ENCODE peak calls at places on chromosomes 5 and 9, in six cellular contexts. One of them, this sample, is unnamed.

GRCh38 chr5:141356950-141357349 is 2.1 kb downstream of the PCDHGA4 start:
- DNase-seq in activated CD4-positive, alpha-beta T cell treated with anti-CD3 and anti-CD28 coated beads for 36 hours: no peak
- DNase-seq in NCI-H774: no peak
- DNase-seq in GM18507: no peak
- DNase-seq in CD8-positive, alpha-beta T cell: no peak
- DNase-seq in fibroblast of the aortic adventitia: no peak
- DNase-seq in this sample: no peak

GRCh38 chr5:3594514-3595101 is 1.0 kb upstream of the IRX1 start:
- DNase-seq in activated CD4-positive, alpha-beta T cell treated with anti-CD3 and anti-CD28 coated beads for 36 hours: no peak
- DNase-seq in fibroblast of the aortic adventitia: peak
- DNase-seq in GM18507: no peak
- DNase-seq in CD8-positive, alpha-beta T cell: no peak
- DNase-seq in NCI-H774: no peak
- DNase-seq in this sample: no peak

GRCh38 chr5:80406980-80407734 is 707 bp upstream of the ZFYVE16 start:
- DNase-seq in CD8-positive, alpha-beta T cell: no peak
- DNase-seq in fibroblast of the aortic adventitia: no peak
- DNase-seq in activated CD4-positive, alpha-beta T cell treated with anti-CD3 and anti-CD28 coated beads for 36 hours: peak
- DNase-seq in GM18507: no peak
- DNase-seq in NCI-H774: peak
- DNase-seq in this sample: no peak

GRCh38 chr9:14748373-14748772 is 25.8 kb upstream of the CER1 start:
- DNase-seq in NCI-H774: no peak
- DNase-seq in CD8-positive, alpha-beta T cell: no peak
- DNase-seq in fibroblast of the aortic adventitia: no peak
- DNase-seq in GM18507: no peak
- DNase-seq in activated CD4-positive, alpha-beta T cell treated with anti-CD3 and anti-CD28 coated beads for 36 hours: no peak
- DNase-seq in this sample: no peak

GRCh38 chr9:117170567-117170966 is 244.3 kb downstream of the ASTN2 start:
- DNase-seq in fibroblast of the aortic adventitia: no peak
- DNase-seq in GM18507: no peak
- DNase-seq in activated CD4-positive, alpha-beta T cell treated with anti-CD3 and anti-CD28 coated beads for 36 hours: no peak
- DNase-seq in NCI-H774: no peak
- DNase-seq in CD8-positive, alpha-beta T cell: no peak
- DNase-seq in this sample: no peak

GRCh38 chr5:124460666-124461065 is 285.8 kb downstream of the ZNF608 start:
- DNase-seq in GM18507: no peak
- DNase-seq in CD8-positive, alpha-beta T cell: no peak
- DNase-seq in activated CD4-positive, alpha-beta T cell treated with anti-CD3 and anti-CD28 coated beads for 36 hours: no peak
- DNase-seq in fibroblast of the aortic adventitia: no peak
- DNase-seq in NCI-H774: no peak
- DNase-seq in this sample: no peak

GRCh38 chr9:101736723-101737122 is 1.7 kb downstream of the GRIN3A start:
- DNase-seq in fibroblast of the aortic adventitia: no peak
- DNase-seq in GM18507: no peak
- DNase-seq in NCI-H774: no peak
- DNase-seq in CD8-positive, alpha-beta T cell: no peak
- DNase-seq in activated CD4-positive, alpha-beta T cell treated with anti-CD3 and anti-CD28 coated beads for 36 hours: peak
- DNase-seq in this sample: no peak

GRCh38 chr5:119353213-119353612 is 2.6 kb upstream of the TNFAIP8 start:
- DNase-seq in activated CD4-positive, alpha-beta T cell treated with anti-CD3 and anti-CD28 coated beads for 36 hours: no peak
- DNase-seq in CD8-positive, alpha-beta T cell: no peak
- DNase-seq in GM18507: no peak
- DNase-seq in NCI-H774: no peak
- DNase-seq in fibroblast of the aortic adventitia: no peak
- DNase-seq in this sample: no peak

GRCh38 chr9:129962889-129963703 is 79.9 kb downstream of the FNBP1 start:
- DNase-seq in fibroblast of the aortic adventitia: peak
- DNase-seq in NCI-H774: peak
- DNase-seq in activated CD4-positive, alpha-beta T cell treated with anti-CD3 and anti-CD28 coated beads for 36 hours: peak
- DNase-seq in CD8-positive, alpha-beta T cell: peak
- DNase-seq in GM18507: no peak
- DNase-seq in this sample: no peak

GRCh38 chr5:173791878-173792277 is 96.3 kb upstream of the CPEB4 start:
- DNase-seq in CD8-positive, alpha-beta T cell: no peak
- DNase-seq in NCI-H774: no peak
- DNase-seq in GM18507: no peak
- DNase-seq in fibroblast of the aortic adventitia: no peak
- DNase-seq in activated CD4-positive, alpha-beta T cell treated with anti-CD3 and anti-CD28 coated beads for 36 hours: no peak
- DNase-seq in this sample: no peak

GRCh38 chr5:122091942-122092600 is 14.0 kb upstream of the LOX start:
- DNase-seq in NCI-H774: no peak
- DNase-seq in activated CD4-positive, alpha-beta T cell treated with anti-CD3 and anti-CD28 coated beads for 36 hours: no peak
- DNase-seq in CD8-positive, alpha-beta T cell: no peak
- DNase-seq in fibroblast of the aortic adventitia: peak
- DNase-seq in GM18507: no peak
- DNase-seq in this sample: no peak

GRCh38 chr5:60473654-60474053 is 226.3 kb downstream of the DEPDC1B start:
- DNase-seq in GM18507: no peak
- DNase-seq in activated CD4-positive, alpha-beta T cell treated with anti-CD3 and anti-CD28 coated beads for 36 hours: no peak
- DNase-seq in NCI-H774: no peak
- DNase-seq in CD8-positive, alpha-beta T cell: no peak
- DNase-seq in fibroblast of the aortic adventitia: no peak
- DNase-seq in this sample: no peak

GRCh38 chr5:75009559-75010230 is 42.7 kb downstream of the GCNT4 start:
- DNase-seq in GM18507: no peak
- DNase-seq in fibroblast of the aortic adventitia: no peak
- DNase-seq in CD8-positive, alpha-beta T cell: no peak
- DNase-seq in activated CD4-positive, alpha-beta T cell treated with anti-CD3 and anti-CD28 coated beads for 36 hours: no peak
- DNase-seq in NCI-H774: no peak
- DNase-seq in this sample: no peak

GRCh38 chr5:176994460-176995121 is 12.0 kb downstream of the UIMC1 start:
- DNase-seq in NCI-H774: no peak
- DNase-seq in GM18507: peak
- DNase-seq in CD8-positive, alpha-beta T cell: no peak
- DNase-seq in fibroblast of the aortic adventitia: peak
- DNase-seq in activated CD4-positive, alpha-beta T cell treated with anti-CD3 and anti-CD28 coated beads for 36 hours: no peak
- DNase-seq in this sample: no peak

GRCh38 chr5:6525910-6526309 is 77.3 kb downstream of the UBE2QL1 start:
- DNase-seq in NCI-H774: peak
- DNase-seq in activated CD4-positive, alpha-beta T cell treated with anti-CD3 and anti-CD28 coated beads for 36 hours: no peak
- DNase-seq in CD8-positive, alpha-beta T cell: no peak
- DNase-seq in GM18507: peak
- DNase-seq in fibroblast of the aortic adventitia: no peak
- DNase-seq in this sample: no peak

GRCh38 chr5:1325191-1325741 is 19.6 kb downstream of the CLPTM1L start:
- DNase-seq in GM18507: no peak
- DNase-seq in fibroblast of the aortic adventitia: no peak
- DNase-seq in CD8-positive, alpha-beta T cell: no peak
- DNase-seq in activated CD4-positive, alpha-beta T cell treated with anti-CD3 and anti-CD28 coated beads for 36 hours: no peak
- DNase-seq in NCI-H774: no peak
- DNase-seq in this sample: no peak

GRCh38 chr9:36835271-36835996 is 198.6 kb downstream of the PAX5 start:
- DNase-seq in activated CD4-positive, alpha-beta T cell treated with anti-CD3 and anti-CD28 coated beads for 36 hours: no peak
- DNase-seq in GM18507: no peak
- DNase-seq in CD8-positive, alpha-beta T cell: no peak
- DNase-seq in fibroblast of the aortic adventitia: no peak
- DNase-seq in NCI-H774: no peak
- DNase-seq in this sample: no peak

GRCh38 chr5:153704110-153704509 is 213.6 kb downstream of the GRIA1 start:
- DNase-seq in NCI-H774: no peak
- DNase-seq in activated CD4-positive, alpha-beta T cell treated with anti-CD3 and anti-CD28 coated beads for 36 hours: no peak
- DNase-seq in fibroblast of the aortic adventitia: no peak
- DNase-seq in GM18507: no peak
- DNase-seq in CD8-positive, alpha-beta T cell: no peak
- DNase-seq in this sample: no peak

GRCh38 chr5:168881427-168882149 is 302.4 kb upstream of the PANK3 start:
- DNase-seq in CD8-positive, alpha-beta T cell: no peak
- DNase-seq in NCI-H774: no peak
- DNase-seq in GM18507: no peak
- DNase-seq in fibroblast of the aortic adventitia: no peak
- DNase-seq in activated CD4-positive, alpha-beta T cell treated with anti-CD3 and anti-CD28 coated beads for 36 hours: no peak
- DNase-seq in this sample: no peak

GRCh38 chr9:27386759-27387158 is 89.8 kb upstream of the EQTN start:
- DNase-seq in CD8-positive, alpha-beta T cell: no peak
- DNase-seq in fibroblast of the aortic adventitia: no peak
- DNase-seq in GM18507: no peak
- DNase-seq in activated CD4-positive, alpha-beta T cell treated with anti-CD3 and anti-CD28 coated beads for 36 hours: no peak
- DNase-seq in NCI-H774: peak
- DNase-seq in this sample: no peak